ENCODE peak calls at places on chromosome 17, in nine cellular contexts. One of them, this sample, is unnamed.

GRCh38 chr17:49402706-49403105 is 12.0 kb downstream of the PHB1 start:
- DNase-seq in neural progenitor cell: peak
- DNase-seq in GM23338: no peak
- DNase-seq in HCT116: no peak
- DNase-seq in OCI-LY7: no peak
- DNase-seq in SK-N-SH: no peak
- DNase-seq in MM.1S: no peak
- DNase-seq in PC-3: no peak
- DNase-seq in hepatocyte: no peak
- DNase-seq in this sample: no peak

GRCh38 chr17:48427598-48427997 is 2.4 kb downstream of the SKAP1 start:
- DNase-seq in SK-N-SH: no peak
- DNase-seq in hepatocyte: no peak
- DNase-seq in PC-3: peak
- DNase-seq in MM.1S: peak
- DNase-seq in HCT116: no peak
- DNase-seq in neural progenitor cell: no peak
- DNase-seq in GM23338: no peak
- DNase-seq in OCI-LY7: peak
- DNase-seq in this sample: peak

GRCh38 chr17:73986641-73987177 is 216.8 kb upstream of the RPL38 start:
- DNase-seq in hepatocyte: no peak
- DNase-seq in neural progenitor cell: no peak
- DNase-seq in GM23338: no peak
- DNase-seq in SK-N-SH: no peak
- DNase-seq in MM.1S: no peak
- DNase-seq in OCI-LY7: no peak
- DNase-seq in PC-3: no peak
- DNase-seq in HCT116: no peak
- DNase-seq in this sample: no peak

GRCh38 chr17:49696233-49696761 is 11.5 kb downstream of the SLC35B1 start:
- DNase-seq in SK-N-SH: no peak
- DNase-seq in MM.1S: no peak
- DNase-seq in OCI-LY7: no peak
- DNase-seq in HCT116: no peak
- DNase-seq in hepatocyte: no peak
- DNase-seq in neural progenitor cell: no peak
- DNase-seq in GM23338: no peak
- DNase-seq in PC-3: no peak
- DNase-seq in this sample: no peak

GRCh38 chr17:81915331-81915730 is 2.6 kb downstream of the SIRT7 start:
- DNase-seq in GM23338: no peak
- DNase-seq in SK-N-SH: no peak
- DNase-seq in neural progenitor cell: no peak
- DNase-seq in MM.1S: no peak
- DNase-seq in PC-3: no peak
- DNase-seq in HCT116: no peak
- DNase-seq in OCI-LY7: no peak
- DNase-seq in hepatocyte: no peak
- DNase-seq in this sample: no peak

GRCh38 chr17:48608921-48609505 is 1.8 kb downstream of the HOXB7 start:
- DNase-seq in neural progenitor cell: no peak
- DNase-seq in OCI-LY7: no peak
- DNase-seq in MM.1S: peak
- DNase-seq in GM23338: no peak
- DNase-seq in PC-3: no peak
- DNase-seq in HCT116: no peak
- DNase-seq in SK-N-SH: no peak
- DNase-seq in hepatocyte: no peak
- DNase-seq in this sample: no peak

GRCh38 chr17:78629436-78629995 is 52.3 kb upstream of the DNAH17 start:
- DNase-seq in neural progenitor cell: no peak
- DNase-seq in MM.1S: no peak
- DNase-seq in GM23338: no peak
- DNase-seq in hepatocyte: no peak
- DNase-seq in OCI-LY7: no peak
- DNase-seq in SK-N-SH: no peak
- DNase-seq in PC-3: no peak
- DNase-seq in HCT116: no peak
- DNase-seq in this sample: no peak

GRCh38 chr17:64739316-64740058 is 77.4 kb upstream of the SMURF2 start:
- DNase-seq in hepatocyte: no peak
- DNase-seq in OCI-LY7: no peak
- DNase-seq in GM23338: peak
- DNase-seq in PC-3: peak
- DNase-seq in SK-N-SH: no peak
- DNase-seq in MM.1S: no peak
- DNase-seq in HCT116: no peak
- DNase-seq in neural progenitor cell: peak
- DNase-seq in this sample: peak

GRCh38 chr17:63382136-63382535 is 64.0 kb downstream of the CYB561 start:
- DNase-seq in GM23338: no peak
- DNase-seq in PC-3: no peak
- DNase-seq in neural progenitor cell: no peak
- DNase-seq in OCI-LY7: no peak
- DNase-seq in MM.1S: no peak
- DNase-seq in SK-N-SH: no peak
- DNase-seq in hepatocyte: no peak
- DNase-seq in HCT116: no peak
- DNase-seq in this sample: peak

GRCh38 chr17:19022747-19023146 is 18.2 kb upstream of the FAM83G start:
- DNase-seq in MM.1S: no peak
- DNase-seq in PC-3: no peak
- DNase-seq in OCI-LY7: no peak
- DNase-seq in GM23338: no peak
- DNase-seq in SK-N-SH: no peak
- DNase-seq in neural progenitor cell: no peak
- DNase-seq in hepatocyte: no peak
- DNase-seq in HCT116: no peak
- DNase-seq in this sample: no peak

GRCh38 chr17:20930065-20930760 is 112.6 kb downstream of the USP22 start:
- DNase-seq in hepatocyte: no peak
- DNase-seq in GM23338: no peak
- DNase-seq in HCT116: no peak
- DNase-seq in MM.1S: no peak
- DNase-seq in SK-N-SH: no peak
- DNase-seq in neural progenitor cell: no peak
- DNase-seq in PC-3: no peak
- DNase-seq in OCI-LY7: no peak
- DNase-seq in this sample: peak

GRCh38 chr17:58741121-58741625 is 14.5 kb upstream of the PPM1E start:
- DNase-seq in MM.1S: no peak
- DNase-seq in hepatocyte: peak
- DNase-seq in SK-N-SH: no peak
- DNase-seq in OCI-LY7: no peak
- DNase-seq in PC-3: peak
- DNase-seq in GM23338: no peak
- DNase-seq in HCT116: peak
- DNase-seq in neural progenitor cell: no peak
- DNase-seq in this sample: peak

GRCh38 chr17:34423978-34424813 is 61.2 kb upstream of the CCL1 start:
- DNase-seq in OCI-LY7: no peak
- DNase-seq in neural progenitor cell: no peak
- DNase-seq in HCT116: no peak
- DNase-seq in SK-N-SH: no peak
- DNase-seq in MM.1S: no peak
- DNase-seq in hepatocyte: no peak
- DNase-seq in PC-3: no peak
- DNase-seq in GM23338: peak
- DNase-seq in this sample: no peak
- H3K4me3 ChIP-seq in OCI-LY7: no peak
- H3K4me3 ChIP-seq in neural progenitor cell: peak
- H3K4me3 ChIP-seq in HCT116: no peak
- H3K4me3 ChIP-seq in SK-N-SH: no peak
- H3K4me3 ChIP-seq in MM.1S: no peak
- H3K4me3 ChIP-seq in hepatocyte: no peak
- H3K4me3 ChIP-seq in PC-3: no peak
- H3K4me3 ChIP-seq in GM23338: peak
- H3K4me3 ChIP-seq in this sample: no peak

GRCh38 chr17:10118788-10119130 is 79.6 kb downstream of the GAS7 start:
- DNase-seq in hepatocyte: no peak
- DNase-seq in PC-3: no peak
- DNase-seq in MM.1S: no peak
- DNase-seq in neural progenitor cell: no peak
- DNase-seq in HCT116: no peak
- DNase-seq in GM23338: no peak
- DNase-seq in OCI-LY7: no peak
- DNase-seq in SK-N-SH: no peak
- DNase-seq in this sample: no peak

GRCh38 chr17:10120749-10121148 is 77.7 kb downstream of the GAS7 start:
- DNase-seq in hepatocyte: no peak
- DNase-seq in HCT116: no peak
- DNase-seq in PC-3: no peak
- DNase-seq in GM23338: no peak
- DNase-seq in MM.1S: no peak
- DNase-seq in SK-N-SH: no peak
- DNase-seq in neural progenitor cell: no peak
- DNase-seq in OCI-LY7: no peak
- DNase-seq in this sample: no peak

GRCh38 chr17:10119203-10120112 is 78.9 kb downstream of the GAS7 start:
- DNase-seq in SK-N-SH: no peak
- DNase-seq in PC-3: peak
- DNase-seq in GM23338: peak
- DNase-seq in OCI-LY7: no peak
- DNase-seq in neural progenitor cell: no peak
- DNase-seq in hepatocyte: no peak
- DNase-seq in HCT116: peak
- DNase-seq in MM.1S: peak
- DNase-seq in this sample: peak

GRCh38 chr17:10121971-10122707 is 76.3 kb downstream of the GAS7 start:
- DNase-seq in PC-3: no peak
- DNase-seq in OCI-LY7: no peak
- DNase-seq in SK-N-SH: no peak
- DNase-seq in hepatocyte: no peak
- DNase-seq in neural progenitor cell: no peak
- DNase-seq in MM.1S: no peak
- DNase-seq in HCT116: no peak
- DNase-seq in GM23338: no peak
- DNase-seq in this sample: no peak

GRCh38 chr17:10120113-10120485 is 78.3 kb downstream of the GAS7 start:
- DNase-seq in neural progenitor cell: no peak
- DNase-seq in HCT116: no peak
- DNase-seq in MM.1S: no peak
- DNase-seq in hepatocyte: no peak
- DNase-seq in SK-N-SH: no peak
- DNase-seq in PC-3: no peak
- DNase-seq in GM23338: no peak
- DNase-seq in OCI-LY7: no peak
- DNase-seq in this sample: no peak
- H3K27ac ChIP-seq in neural progenitor cell: no peak
- H3K27ac ChIP-seq in HCT116: peak
- H3K27ac ChIP-seq in MM.1S: peak
- H3K27ac ChIP-seq in hepatocyte: no peak
- H3K27ac ChIP-seq in SK-N-SH: no peak
- H3K27ac ChIP-seq in PC-3: no peak
- H3K27ac ChIP-seq in GM23338: no peak
- H3K27ac ChIP-seq in OCI-LY7: no peak
- H3K27ac ChIP-seq in this sample: no peak

DNA sequence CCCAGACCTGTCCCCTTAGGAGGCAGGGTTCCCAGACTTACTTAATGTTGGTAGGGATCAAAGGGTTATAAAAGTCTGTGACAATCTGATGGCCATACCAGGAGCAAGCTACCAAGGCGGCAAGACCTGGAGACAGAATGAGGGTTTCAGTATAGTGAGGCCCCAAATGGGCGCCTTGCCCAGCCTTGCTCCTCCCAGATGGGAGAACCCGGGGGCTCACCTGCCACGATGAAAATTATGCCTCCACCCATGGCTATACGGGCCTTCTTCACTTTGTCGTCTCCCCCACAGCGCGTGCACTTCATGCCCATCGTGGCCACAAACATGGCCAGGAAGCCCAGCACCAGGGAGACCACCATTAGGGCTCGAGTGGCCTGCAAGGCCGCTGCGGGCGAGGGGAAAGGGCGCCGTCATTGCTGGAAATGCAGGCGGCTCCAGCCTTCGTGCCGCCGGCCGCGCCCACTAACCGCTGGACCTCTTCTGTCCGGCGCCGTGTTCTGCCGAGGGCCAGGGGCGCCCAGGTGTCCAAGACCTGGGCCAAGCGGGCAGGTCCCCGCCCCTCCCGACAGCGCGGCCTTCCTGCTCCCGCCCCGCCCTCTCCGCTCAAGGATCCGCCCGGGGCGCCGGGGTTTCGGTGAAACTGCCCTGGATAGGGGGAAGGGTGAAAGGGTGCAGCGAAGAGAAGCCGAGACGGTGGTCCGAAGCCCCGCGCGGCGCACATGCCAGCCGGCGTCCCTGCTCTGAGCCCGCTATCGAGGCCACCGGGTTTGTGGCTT is 1.5 kb downstream of the CLDN7 start:
- DNase-seq in MM.1S: no peak
- DNase-seq in OCI-LY7: no peak
- DNase-seq in neural progenitor cell: peak
- DNase-seq in GM23338: peak
- DNase-seq in PC-3: peak
- DNase-seq in hepatocyte: peak
- DNase-seq in SK-N-SH: no peak
- DNase-seq in HCT116: no peak
- DNase-seq in this sample: peak
- TF ChIP-seq EZH2phosphoT487 in MM.1S: no peak
- TF ChIP-seq EZH2phosphoT487 in OCI-LY7: no peak
- TF ChIP-seq EZH2phosphoT487 in neural progenitor cell: no peak
- TF ChIP-seq EZH2phosphoT487 in GM23338: no peak
- TF ChIP-seq EZH2phosphoT487 in PC-3: no peak
- TF ChIP-seq EZH2phosphoT487 in hepatocyte: no peak
- TF ChIP-seq EZH2phosphoT487 in SK-N-SH: no peak
- TF ChIP-seq EZH2phosphoT487 in HCT116: no peak
- TF ChIP-seq EZH2phosphoT487 in this sample: no peak

DNA sequence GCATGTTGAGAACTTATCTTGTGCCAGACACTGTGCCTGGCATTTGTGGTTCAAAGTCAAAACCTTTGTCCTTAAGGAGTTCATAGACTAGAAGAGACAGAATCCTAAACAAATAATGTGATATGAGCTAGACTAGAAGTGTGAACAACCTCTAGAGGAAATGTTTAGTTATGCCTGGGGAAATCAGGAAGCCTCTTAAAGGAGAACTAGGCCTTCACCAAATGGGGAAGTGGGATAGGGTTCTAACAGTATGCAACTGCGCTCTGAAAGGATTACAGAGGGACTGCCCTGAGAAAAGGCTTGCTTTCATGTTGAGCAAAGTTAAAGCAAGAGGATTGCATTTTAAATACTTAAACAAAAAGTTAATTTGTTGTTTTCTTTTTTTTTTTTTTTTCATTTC is 4.9 kb downstream of the RUNDC1 start:
- DNase-seq in hepatocyte: no peak
- DNase-seq in SK-N-SH: no peak
- DNase-seq in GM23338: no peak
- DNase-seq in neural progenitor cell: no peak
- DNase-seq in PC-3: no peak
- DNase-seq in MM.1S: no peak
- DNase-seq in OCI-LY7: peak
- DNase-seq in HCT116: no peak
- DNase-seq in this sample: no peak
- H3K4me3 ChIP-seq in hepatocyte: no peak
- H3K4me3 ChIP-seq in SK-N-SH: no peak
- H3K4me3 ChIP-seq in GM23338: no peak
- H3K4me3 ChIP-seq in neural progenitor cell: no peak
- H3K4me3 ChIP-seq in PC-3: no peak
- H3K4me3 ChIP-seq in MM.1S: no peak
- H3K4me3 ChIP-seq in OCI-LY7: peak
- H3K4me3 ChIP-seq in HCT116: no peak
- H3K4me3 ChIP-seq in this sample: no peak

This sample was measured in GM23248.